ENCODE peak calls at places on chromosomes 12 and 14, in five cellular contexts. One of them, this sample, is unnamed.

GRCh38 chr14:58060898-58061297 is 91.1 kb downstream of the ARMH4 start:
- DNase-seq in GM04504: no peak
- DNase-seq in NCI-H1105 treated with DMSO at 0.1 percent for 48 hours: no peak
- DNase-seq in right lobe of liver: no peak
- DNase-seq in NCI-H82: no peak
- DNase-seq in this sample: no peak

GRCh38 chr12:66438601-66439000 is 136.3 kb downstream of the HELB start:
- DNase-seq in GM04504: no peak
- DNase-seq in NCI-H1105 treated with DMSO at 0.1 percent for 48 hours: no peak
- DNase-seq in right lobe of liver: no peak
- DNase-seq in NCI-H82: no peak
- DNase-seq in this sample: peak

GRCh38 chr14:67949771-67950170 is 130.2 kb downstream of the RAD51B start:
- DNase-seq in GM04504: no peak
- DNase-seq in NCI-H1105 treated with DMSO at 0.1 percent for 48 hours: no peak
- DNase-seq in right lobe of liver: no peak
- DNase-seq in NCI-H82: no peak
- DNase-seq in this sample: no peak

GRCh38 chr14:99728981-99729451 is 44.9 kb downstream of the CYP46A1 start:
- DNase-seq in GM04504: no peak
- DNase-seq in NCI-H1105 treated with DMSO at 0.1 percent for 48 hours: no peak
- DNase-seq in right lobe of liver: peak
- DNase-seq in NCI-H82: no peak
- DNase-seq in this sample: no peak

GRCh38 chr14:50347521-50347920 is 35.4 kb downstream of the DMAC2L start:
- DNase-seq in GM04504: no peak
- DNase-seq in NCI-H1105 treated with DMSO at 0.1 percent for 48 hours: no peak
- DNase-seq in right lobe of liver: no peak
- DNase-seq in NCI-H82: peak
- DNase-seq in this sample: peak

GRCh38 chr14:68157971-68158371 is 338.4 kb downstream of the RAD51B start:
- DNase-seq in GM04504: peak
- DNase-seq in NCI-H1105 treated with DMSO at 0.1 percent for 48 hours: no peak
- DNase-seq in right lobe of liver: no peak
- DNase-seq in NCI-H82: no peak
- DNase-seq in this sample: peak

GRCh38 chr12:105523164-105524057 is 192.9 kb downstream of the C12orf75 start:
- DNase-seq in GM04504: peak
- DNase-seq in NCI-H1105 treated with DMSO at 0.1 percent for 48 hours: no peak
- DNase-seq in right lobe of liver: no peak
- DNase-seq in NCI-H82: no peak
- DNase-seq in this sample: peak

GRCh38 chr12:46383654-46384450 is 11.3 kb upstream of the SLC38A2 start:
- DNase-seq in GM04504: peak
- DNase-seq in NCI-H1105 treated with DMSO at 0.1 percent for 48 hours: peak
- DNase-seq in right lobe of liver: peak
- DNase-seq in NCI-H82: peak
- DNase-seq in this sample: peak

GRCh38 chr14:23186913-23187654 is 3.6 kb upstream of the SLC7A8 start:
- DNase-seq in GM04504: peak
- DNase-seq in NCI-H1105 treated with DMSO at 0.1 percent for 48 hours: peak
- DNase-seq in right lobe of liver: no peak
- DNase-seq in NCI-H82: peak
- DNase-seq in this sample: peak

GRCh38 chr12:130933269-130933995 is 20.3 kb upstream of the ADGRD1 start:
- DNase-seq in GM04504: no peak
- DNase-seq in NCI-H1105 treated with DMSO at 0.1 percent for 48 hours: peak
- DNase-seq in right lobe of liver: no peak
- DNase-seq in NCI-H82: no peak
- DNase-seq in this sample: peak

GRCh38 chr12:47945341-47945728 is 18.1 kb upstream of the TMEM106C start:
- DNase-seq in GM04504: no peak
- DNase-seq in NCI-H1105 treated with DMSO at 0.1 percent for 48 hours: no peak
- DNase-seq in right lobe of liver: no peak
- DNase-seq in NCI-H82: no peak
- DNase-seq in this sample: no peak

GRCh38 chr14:69154779-69155178 is 1.9 kb upstream of the DCAF5 start:
- DNase-seq in GM04504: no peak
- DNase-seq in NCI-H1105 treated with DMSO at 0.1 percent for 48 hours: no peak
- DNase-seq in right lobe of liver: no peak
- DNase-seq in NCI-H82: peak
- DNase-seq in this sample: no peak

GRCh38 chr12:27595231-27595642 is 71.2 kb downstream of the PPFIBP1 start:
- DNase-seq in GM04504: peak
- DNase-seq in NCI-H1105 treated with DMSO at 0.1 percent for 48 hours: no peak
- DNase-seq in right lobe of liver: no peak
- DNase-seq in NCI-H82: no peak
- DNase-seq in this sample: peak

GRCh38 chr12:108238474-108238873 is 100.6 kb downstream of the CMKLR1 start:
- DNase-seq in GM04504: no peak
- DNase-seq in NCI-H1105 treated with DMSO at 0.1 percent for 48 hours: no peak
- DNase-seq in right lobe of liver: no peak
- DNase-seq in NCI-H82: no peak
- DNase-seq in this sample: no peak

GRCh38 chr12:88579572-88579940 is 715 bp downstream of the KITLG start:
- DNase-seq in GM04504: no peak
- DNase-seq in NCI-H1105 treated with DMSO at 0.1 percent for 48 hours: peak
- DNase-seq in right lobe of liver: peak
- DNase-seq in NCI-H82: peak
- DNase-seq in this sample: no peak